ENCODE peak calls at places on chromosomes 11 and 22, in seven cellular contexts. N is AG09309, S is keratinocyte, G is neural progenitor cell, Q is omental fat pad, P is PC-9, C is endothelial cell. A is an unnamed sample.
A peak's percentile ranks its signal among the peaks of the same experiment; 100 is the strongest.

GRCh38 chr11:1767399-1768140 is 3.8 kb upstream of the CTSD start:
- DNase-seq in C (no peak), N (no peak), P (no peak), Q (no peak), G (no peak), S (no peak), A (peak; percentile 83)

GRCh38 chr11:74677131-74677530 is 54.1 kb downstream of the CHRDL2 start:
- DNase-seq in S (no peak), P (no peak), G (no peak), N (no peak), C (no peak), Q (no peak), A (no peak)

GRCh38 chr11:75474878-75475766 is 42.1 kb upstream of the KLHL35 start:
- DNase-seq in S (no peak), G (peak; percentile 81), Q (no peak), N (no peak), P (no peak), C (no peak), A (no peak)

GRCh38 chr11:77148963-77149715 is 21.1 kb downstream of the MYO7A start:
- DNase-seq in S (no peak), P (no peak), G (no peak), C (no peak), N (no peak), Q (no peak), A (no peak)

GRCh38 chr11:94790771-94791180 is 22.6 kb downstream of the AMOTL1 start:
- DNase-seq in S (no peak), Q (no peak), G (no peak), P (no peak), N (no peak), C (no peak), A (no peak)

GRCh38 chr22:43734370-43735005 is 77.6 kb downstream of the EFCAB6 start:
- DNase-seq in P (no peak), N (peak; percentile 18), C (no peak), S (no peak), G (no peak), Q (no peak), A (no peak)

GRCh38 chr11:1879941-1880720 is 11.6 kb downstream of the PRR33 start:
- DNase-seq in G (no peak), N (no peak), C (peak; percentile 6), Q (no peak), S (no peak), P (no peak), A (no peak)

GRCh38 chr11:60944504-60945294 is 7.3 kb downstream of the SLC15A3 start:
- DNase-seq in Q (no peak), G (no peak), S (no peak), P (no peak), C (no peak), N (no peak), A (no peak)

GRCh38 chr11:115718945-115719344 is 214.7 kb upstream of the CADM1 start:
- DNase-seq in N (no peak), P (no peak), Q (no peak), S (no peak), G (no peak), C (no peak), A (no peak)

GRCh38 chr11:83566948-83567347 is 280.8 kb upstream of the CCDC90B start:
- DNase-seq in P (no peak), Q (no peak), G (no peak), S (no peak), C (no peak), N (peak; percentile 49), A (no peak)

GRCh38 chr22:38172016-38172431 is 9.6 kb downstream of the PLA2G6 start:
- DNase-seq in Q (no peak), P (no peak), C (no peak), G (no peak), S (peak; percentile 90), N (no peak), A (no peak)

GRCh38 chr22:26339755-26340154 is 89.3 kb upstream of the ASPHD2 start:
- DNase-seq in C (no peak), S (no peak), G (no peak), Q (no peak), N (no peak), P (no peak), A (no peak)

GRCh38 chr11:9951714-9952275 is 287.9 kb downstream of the SWAP70 start:
- DNase-seq in Q (no peak), C (no peak), P (no peak), S (no peak), G (no peak), N (no peak), A (no peak)

GRCh38 chr22:19802881-19803735 is 42.5 kb downstream of the TBX1 start:
- DNase-seq in N (no peak), G (no peak), S (no peak), P (no peak), Q (no peak), C (no peak), A (no peak)

GRCh38 chr11:59247535-59248227 is 35.0 kb upstream of the MPEG1 start:
- DNase-seq in N (peak; percentile 13), C (no peak), G (no peak), P (peak; percentile 56), S (no peak), Q (no peak), A (no peak)

GRCh38 chr22:30919973-30920372 is 48.6 kb downstream of the MORC2 start:
- DNase-seq in Q (no peak), S (no peak), C (no peak), N (no peak), G (no peak), P (no peak), A (peak; percentile 61)

GRCh38 chr22:23521442-23522113 is 58.5 kb downstream of the IGLL1 start:
- DNase-seq in C (peak; percentile 97), N (peak; percentile 45), G (peak; percentile 99), Q (peak; percentile 73), S (no peak), P (peak; percentile 81), A (peak; percentile 78)
- TF ChIP-seq CTCF in C (no peak), N (no peak), G (peak; percentile 29), Q (no peak), S (no peak), P (no peak), A (no peak)

GRCh38 chr11:120012245-120012644 is 125.7 kb downstream of the TRIM29 start:
- DNase-seq in C (no peak), G (no peak), Q (no peak), N (no peak), P (no peak), S (no peak), A (no peak)

GRCh38 chr11:120009938-120010337 is 128.0 kb downstream of the TRIM29 start:
- DNase-seq in C (no peak), S (no peak), G (no peak), N (no peak), Q (no peak), P (no peak), A (no peak)

GRCh38 chr11:120011836-120012235 is 126.1 kb downstream of the TRIM29 start:
- DNase-seq in C (no peak), N (no peak), Q (no peak), G (peak; percentile 30), P (no peak), S (no peak), A (no peak)

GRCh38 chr11:120017582-120017981 is 120.3 kb downstream of the TRIM29 start:
- DNase-seq in Q (no peak), P (no peak), C (no peak), G (no peak), S (no peak), N (no peak), A (no peak)

GRCh38 chr11:120013325-120014250 is 124.3 kb downstream of the TRIM29 start:
- DNase-seq in S (peak; percentile 1), G (peak; percentile 87), Q (no peak), C (peak; percentile 72), N (no peak), P (peak; percentile 21), A (no peak)
- TF ChIP-seq CTCF in S (peak; percentile 77), G (peak; percentile 83), Q (peak; percentile 24), C (peak; percentile 60), N (peak; percentile 84), P (peak; percentile 82), A (no peak)

DNA sequence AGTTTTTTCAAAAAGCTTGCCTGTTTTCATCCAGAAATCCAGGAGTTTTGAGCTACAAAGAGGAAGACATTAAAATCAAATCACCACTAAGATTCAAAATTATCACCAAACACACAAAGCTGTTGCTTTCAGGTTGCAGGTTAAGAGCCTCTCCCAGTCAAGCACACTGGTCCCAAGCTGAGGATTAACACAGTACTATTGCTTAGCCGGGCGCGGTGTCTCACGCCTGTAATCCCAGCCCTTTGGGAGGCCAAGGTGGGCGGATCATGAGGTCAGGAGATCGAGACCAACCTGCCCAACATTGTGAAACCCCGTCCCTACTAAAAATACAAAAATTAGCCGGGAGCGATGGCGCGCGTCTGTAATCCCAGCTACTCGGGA is 1165.1 kb downstream of the LRRC4C start:
- DNase-seq in P (no peak), C (no peak), N (no peak), Q (no peak), S (no peak), G (no peak), A (no peak)
- TF ChIP-seq CTCF in P (peak; percentile 44), C (no peak), N (no peak), Q (no peak), S (no peak), G (no peak), A (no peak)

GRCh38 chr11:117944554-117944953 is 15.4 kb upstream of the TMPRSS13 start:
- DNase-seq in P (no peak), G (no peak), Q (no peak), C (no peak), N (no peak), S (no peak), A (peak; percentile 43)

GRCh38 chr11:117946196-117946841 is 17.1 kb upstream of the TMPRSS13 start:
- DNase-seq in S (no peak), Q (no peak), G (no peak), N (no peak), C (no peak), P (no peak), A (no peak)

GRCh38 chr11:117946842-117947526 is 17.8 kb upstream of the TMPRSS13 start:
- DNase-seq in S (peak; percentile 98), C (peak; percentile 95), N (peak; percentile 74), P (peak; percentile 84), G (peak; percentile 90), Q (peak; percentile 94), A (peak; percentile 97)

GRCh38 chr11:117942255-117942654 is 13.1 kb upstream of the TMPRSS13 start:
- DNase-seq in N (no peak), S (no peak), G (no peak), C (no peak), P (no peak), Q (no peak), A (peak; percentile 40)

GRCh38 chr11:117945047-117945820 is 16.0 kb upstream of the TMPRSS13 start:
- DNase-seq in S (no peak), G (peak; percentile 53), P (no peak), N (no peak), C (no peak), Q (no peak), A (no peak)
- TF ChIP-seq CTCF in S (no peak), G (peak; percentile 49), P (no peak), N (no peak), C (peak; percentile 40), Q (no peak), A (no peak)

A was measured in lower leg skin.